ENCODE peak calls at places on chromosome 15, in four cellular contexts. Z is GM12865, P is ovary, D is AG09309. C is an unnamed sample.

GRCh38 chr15:82689147-82689546 is 20.5 kb downstream of the AP3B2 start:
- DNase-seq in Z (no peak), P (no peak), D (no peak), C (no peak)

GRCh38 chr15:100041380-100041779 is 300.4 kb downstream of the ADAMTS17 start:
- DNase-seq in Z (no peak), P (no peak), D (no peak), C (no peak)

GRCh38 chr15:71296032-71296686 is 180.9 kb downstream of the THSD4 start:
- DNase-seq in Z (no peak), P (no peak), D (peak), C (no peak)

GRCh38 chr15:84840741-84841429 is 23.7 kb downstream of the ALPK3 start:
- DNase-seq in Z (no peak), P (peak), D (peak), C (no peak)

GRCh38 chr15:40331637-40332036 is 8.1 kb downstream of the INAFM2 start:
- DNase-seq in Z (no peak), P (no peak), D (no peak), C (no peak)

GRCh38 chr15:88028024-88028423 is 228.5 kb downstream of the NTRK3 start:
- DNase-seq in Z (no peak), P (no peak), D (no peak), C (no peak)

GRCh38 chr15:91970142-91970541 is 116.6 kb downstream of the SLCO3A1 start:
- DNase-seq in Z (no peak), P (peak), D (no peak), C (no peak)

GRCh38 chr15:66921319-66921718 is 144.1 kb upstream of the SMAD3 start:
- DNase-seq in Z (no peak), P (no peak), D (no peak), C (no peak)

GRCh38 chr15:35505152-35505551 is 40.8 kb downstream of the DPH6 start:
- DNase-seq in Z (no peak), P (no peak), D (no peak), C (no peak)

GRCh38 chr15:52360229-52361203 is 64.9 kb upstream of the MYO5C start:
- DNase-seq in Z (no peak), P (no peak), D (no peak), C (no peak)

GRCh38 chr15:52139599-52140462 is 27.3 kb upstream of the BCL2L10 start:
- DNase-seq in Z (peak), P (peak), D (no peak), C (peak)

GRCh38 chr15:62068071-62068786 is 1.5 kb downstream of the C2CD4A start:
- DNase-seq in Z (peak), P (peak), D (no peak), C (no peak)

GRCh38 chr15:101303408-101303807 is 8.4 kb upstream of the SNRPA1 start:
- DNase-seq in Z (no peak), P (no peak), D (no peak), C (no peak)

GRCh38 chr15:68278345-68279217 is 1.0 kb downstream of the FEM1B start:
- DNase-seq in Z (peak), P (no peak), D (no peak), C (no peak)

GRCh38 chr15:48149858-48150257 is 28.2 kb downstream of the MYEF2 start:
- DNase-seq in Z (no peak), P (no peak), D (no peak), C (no peak)

GRCh38 chr15:41115088-41115651 is 910 bp downstream of the INO80 start:
- DNase-seq in Z (peak), P (no peak), D (no peak), C (peak)

GRCh38 chr15:78460737-78461136 is 22.7 kb downstream of the IREB2 start:
- DNase-seq in Z (no peak), P (no peak), D (no peak), C (no peak)
- TF ChIP-seq CTCF in Z (no peak), P (no peak), D (no peak), C (no peak)

DNA sequence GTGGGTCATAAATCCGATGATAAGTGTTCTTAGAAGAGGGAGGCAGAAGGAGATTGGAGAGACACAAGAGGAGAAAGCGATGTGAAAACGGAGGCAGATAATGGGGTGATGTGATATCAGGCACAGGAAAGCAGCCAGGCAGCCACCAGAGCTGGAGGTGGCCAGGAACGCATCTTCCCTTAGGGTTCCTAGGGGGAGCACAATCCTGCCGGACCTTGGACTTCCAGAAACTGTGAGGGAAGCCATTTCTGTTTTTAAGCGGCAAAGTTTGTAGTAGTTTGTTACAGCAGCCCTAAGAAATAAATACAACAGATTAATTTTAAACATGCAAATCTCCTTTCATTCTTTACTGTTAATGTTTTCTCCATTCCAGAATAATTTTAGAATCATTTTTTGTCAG is 259.9 kb upstream of the TMC3 start:
- DNase-seq in Z (no peak), P (no peak), D (no peak), C (no peak)
- TF ChIP-seq CTCF in Z (no peak), P (no peak), D (no peak), C (no peak)

GRCh38 chr15:53976844-53977392 is 1.3 kb upstream of the UNC13C start:
- DNase-seq in Z (peak), P (peak), D (no peak), C (no peak)
- TF ChIP-seq CTCF in Z (no peak), P (no peak), D (no peak), C (no peak)

GRCh38 chr15:79167776-79168175 is 77.2 kb upstream of the RASGRF1 start:
- DNase-seq in Z (no peak), P (no peak), D (no peak), C (no peak)

GRCh38 chr15:79170256-79170664 is 79.7 kb upstream of the RASGRF1 start:
- DNase-seq in Z (no peak), P (no peak), D (peak), C (no peak)

GRCh38 chr15:79166311-79166955 is 75.9 kb upstream of the RASGRF1 start:
- DNase-seq in Z (no peak), P (no peak), D (no peak), C (no peak)

GRCh38 chr15:79169531-79170123 is 79.0 kb upstream of the RASGRF1 start:
- DNase-seq in Z (no peak), P (no peak), D (no peak), C (no peak)

GRCh38 chr15:79168922-79169322 is 78.3 kb upstream of the RASGRF1 start:
- DNase-seq in Z (no peak), P (no peak), D (no peak), C (no peak)
- TF ChIP-seq CTCF in Z (no peak), P (no peak), D (no peak), C (no peak)

DNA sequence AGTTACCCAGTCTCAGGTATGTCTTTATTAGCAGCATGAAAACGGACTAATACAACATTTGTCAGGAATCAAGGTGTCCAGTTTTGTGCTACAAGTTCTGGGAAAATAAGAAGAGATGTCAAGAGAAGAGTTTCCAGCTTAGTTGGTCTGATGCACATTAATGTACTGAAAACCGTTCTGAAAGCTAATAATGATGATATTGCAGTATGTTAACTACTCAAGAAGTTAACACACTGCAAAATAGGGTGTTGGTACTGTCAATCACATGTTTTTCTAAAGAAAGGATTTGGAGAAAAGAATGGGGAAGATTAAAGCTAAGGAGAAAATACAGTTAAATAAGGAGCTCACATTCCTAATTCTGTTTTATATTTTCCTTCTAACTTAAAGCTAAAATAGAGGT is 67.7 kb downstream of the ATP8B4 start:
- DNase-seq in Z (no peak), P (no peak), D (no peak), C (no peak)
- TF ChIP-seq CTCF in Z (no peak), P (no peak), D (no peak), C (no peak)

C was measured in GM12878.